ENCODE peak calls at places on chromosomes 7 and 10, in seven cellular contexts. K is stimulated activated CD4-positive, alpha-beta T cell treated with anti-CD3 and anti-CD28 coated beads, TNF-alpha, amount 100 ng/mL, for 48 hours; B is D721Med; Y is fibroblast of lung; I is lung; Z is nucleus accumbens; R is activated CD8-positive, alpha-beta memory T cell treated with anti-CD3 and anti-CD28 coated beads, Interleukin-2, amount 50 U/mL, for 4 hours. D is an unnamed sample.

GRCh38 chr10:32413513-32413912 is 32.4 kb upstream of the CCDC7 start:
- DNase-seq in K (peak), B (no peak), Y (peak), I (no peak), Z (no peak), R (peak), D (no peak)

GRCh38 chr10:124025638-124026336 is 67.6 kb downstream of the CHST15 start:
- DNase-seq in K (no peak), B (no peak), Y (peak), I (no peak), Z (no peak), R (no peak), D (no peak)

GRCh38 chr10:81820418-81820817 is 54.6 kb upstream of the NRG3 start:
- DNase-seq in K (no peak), B (peak), Y (no peak), I (no peak), Z (no peak), R (no peak), D (no peak)

GRCh38 chr7:32785365-32785764 is 106.2 kb downstream of the KBTBD2 start:
- DNase-seq in K (no peak), B (no peak), Y (no peak), I (no peak), Z (no peak), R (no peak), D (no peak)

GRCh38 chr7:121547341-121548092 is 151.4 kb upstream of the FAM3C start:
- DNase-seq in K (no peak), B (no peak), Y (peak), I (no peak), Z (no peak), R (no peak), D (peak)

GRCh38 chr7:93092757-93093370 is 24.9 kb downstream of the SAMD9 start:
- DNase-seq in K (no peak), B (no peak), Y (peak), I (no peak), Z (no peak), R (no peak), D (no peak)

GRCh38 chr7:135291809-135292253 is 58.2 kb downstream of the STRA8 start:
- DNase-seq in K (no peak), B (no peak), Y (peak), I (no peak), Z (no peak), R (no peak), D (no peak)

GRCh38 chr10:4344544-4344994 is 481.4 kb upstream of the AKR1E2 start:
- DNase-seq in K (peak), B (no peak), Y (peak), I (peak), Z (no peak), R (no peak), D (no peak)

GRCh38 chr10:25828475-25828874 is 105.6 kb upstream of the MYO3A start:
- DNase-seq in K (no peak), B (no peak), Y (no peak), I (no peak), Z (no peak), R (no peak), D (no peak)

GRCh38 chr10:119867317-119867716 is 5.3 kb downstream of the MCMBP start:
- DNase-seq in K (no peak), B (no peak), Y (no peak), I (no peak), Z (no peak), R (no peak), D (no peak)

GRCh38 chr10:107914450-107915276 is 750.2 kb upstream of the SORCS1 start:
- DNase-seq in K (no peak), B (no peak), Y (peak), I (no peak), Z (no peak), R (no peak), D (no peak)

GRCh38 chr10:96387151-96387550 is 28.3 kb upstream of the OPALIN start:
- DNase-seq in K (no peak), B (no peak), Y (peak), I (no peak), Z (no peak), R (no peak), D (no peak)

GRCh38 chr10:131034451-131034850 is 277.1 kb downstream of the TCERG1L start:
- DNase-seq in K (no peak), B (no peak), Y (no peak), I (no peak), Z (no peak), R (no peak), D (no peak)

GRCh38 chr7:151537818-151538561 is 18.3 kb upstream of the RHEB start:
- DNase-seq in K (no peak), B (no peak), Y (peak), I (no peak), Z (peak), R (no peak), D (peak)

GRCh38 chr10:37754538-37755323 is 102.7 kb downstream of the ZNF248 start:
- DNase-seq in K (no peak), B (no peak), Y (no peak), I (no peak), Z (no peak), R (no peak), D (no peak)

D was measured in NCI-H1436 treated with DMSO at 0.1 percent for 48 hours.